ENCODE peak calls at places on chromosomes 3 and 15, in eight cellular contexts. J is cardiac muscle cell; W is H9; D is effector memory CD4-positive, alpha-beta T cell; R is IMR-90; C is psoas muscle; K is CD8-positive, alpha-beta memory T cell; H is substantia nigra. V is an unnamed sample.

GRCh38 chr3:143465638-143466037 is 346.1 kb downstream of the CHST2 start:
- DNase-seq in J (no peak), W (no peak), D (no peak), R (no peak), C (no peak), K (no peak), H (no peak), V (no peak)

GRCh38 chr3:193780810-193781472 is 187.9 kb downstream of the OPA1 start:
- DNase-seq in J (peak; percentile 83), W (peak; percentile 75), D (no peak), R (peak; percentile 54), C (peak; percentile 81), K (no peak), H (peak; percentile 5), V (peak; percentile 53)

GRCh38 chr3:149717391-149718056 is 34.8 kb downstream of the COMMD2 start:
- DNase-seq in J (peak; percentile 88), W (peak; percentile 42), D (no peak), R (peak; percentile 82), C (no peak), K (no peak), H (no peak), V (peak; percentile 36)

GRCh38 chr15:62886431-62887071 is 156.0 kb upstream of the TPM1 start:
- DNase-seq in J (peak; percentile 46), W (peak; percentile 58), D (no peak), R (peak; percentile 37), C (no peak), K (no peak), H (no peak), V (no peak)

GRCh38 chr15:45132844-45133560 is 3.2 kb downstream of the DUOX1 start:
- DNase-seq in J (no peak), W (no peak), D (no peak), R (no peak), C (no peak), K (no peak), H (no peak), V (no peak)

GRCh38 chr15:70196314-70197291 is 98.9 kb upstream of the TLE3 start:
- DNase-seq in J (peak; percentile 97), W (peak; percentile 94), D (peak; percentile 40), R (peak; percentile 88), C (peak; percentile 94), K (no peak), H (no peak), V (peak; percentile 30)

GRCh38 chr15:51307811-51308210 is 30.6 kb downstream of the CYP19A1 start:
- DNase-seq in J (peak; percentile 35), W (no peak), D (no peak), R (no peak), C (no peak), K (no peak), H (no peak), V (no peak)

GRCh38 chr3:106745344-106746168 is 631.7 kb upstream of the CCDC54 start:
- DNase-seq in J (peak; percentile 97), W (no peak), D (no peak), R (peak; percentile 76), C (no peak), K (no peak), H (no peak), V (no peak)

GRCh38 chr15:71496336-71496955 is 313.9 kb upstream of the NR2E3 start:
- DNase-seq in J (peak; percentile 31), W (no peak), D (no peak), R (peak; percentile 62), C (no peak), K (no peak), H (no peak), V (no peak)

GRCh38 chr15:43516185-43516584 is 1.2 kb upstream of the MAP1A start:
- DNase-seq in J (peak; percentile 16), W (no peak), D (no peak), R (no peak), C (peak; percentile 73), K (no peak), H (no peak), V (no peak)

GRCh38 chr15:47135279-47135678 is 582.0 kb upstream of the SEMA6D start:
- DNase-seq in J (no peak), W (no peak), D (no peak), R (no peak), C (no peak), K (no peak), H (no peak), V (no peak)

GRCh38 chr15:68667800-68668625 is 89.2 kb downstream of the CORO2B start:
- DNase-seq in J (no peak), W (peak; percentile 5), D (no peak), R (no peak), C (no peak), K (no peak), H (no peak), V (no peak)

GRCh38 chr3:155217591-155217990 is 75.9 kb downstream of the STRIT1 start:
- DNase-seq in J (peak; percentile 74), W (no peak), D (no peak), R (peak; percentile 58), C (no peak), K (no peak), H (no peak), V (no peak)

GRCh38 chr3:170483485-170484262 is 65.0 kb downstream of the CLDN11 start:
- DNase-seq in J (no peak), W (peak; percentile 40), D (no peak), R (no peak), C (no peak), K (no peak), H (no peak), V (no peak)

GRCh38 chr3:193554790-193555189 is at the start of gene ATP13A4:
- DNase-seq in J (no peak), W (peak; percentile 65), D (no peak), R (no peak), C (no peak), K (no peak), H (no peak), V (no peak)

GRCh38 chr3:64388886-64389285 is 163.6 kb upstream of the PRICKLE2 start:
- DNase-seq in J (no peak), W (no peak), D (no peak), R (no peak), C (no peak), K (no peak), H (no peak), V (no peak)

GRCh38 chr3:11034297-11035000 is 41.9 kb downstream of the SLC6A1 start:
- DNase-seq in J (no peak), W (no peak), D (no peak), R (no peak), C (no peak), K (no peak), H (no peak), V (no peak)

GRCh38 chr15:77107531-77108355 is 36.8 kb upstream of the TSPAN3 start:
- DNase-seq in J (peak; percentile 75), W (peak; percentile 79), D (peak; percentile 3), R (peak; percentile 60), C (peak; percentile 73), K (no peak), H (no peak), V (peak; percentile 62)

GRCh38 chr3:17473761-17474160 is 268.7 kb downstream of the TBC1D5 start:
- DNase-seq in J (peak; percentile 27), W (no peak), D (no peak), R (peak; percentile 23), C (no peak), K (no peak), H (no peak), V (no peak)

GRCh38 chr3:184345678-184346144 is 8.3 kb downstream of the FAM131A start:
- DNase-seq in J (peak; percentile 61), W (peak; percentile 92), D (no peak), R (peak; percentile 50), C (peak; percentile 91), K (no peak), H (peak; percentile 69), V (no peak)

GRCh38 chr3:100899440-100900091 is 93.7 kb downstream of the ABI3BP start:
- DNase-seq in J (peak; percentile 32), W (no peak), D (no peak), R (no peak), C (no peak), K (no peak), H (no peak), V (no peak)

GRCh38 chr15:88613074-88613944 is 7.8 kb upstream of the AEN start:
- DNase-seq in J (peak; percentile 45), W (peak; percentile 88), D (no peak), R (peak; percentile 33), C (no peak), K (no peak), H (no peak), V (no peak)
- H3K27ac ChIP-seq in J (no peak overlapping the region), W (peak overlapping the region; percentile 1), D (no peak overlapping the region), R (no peak overlapping the region), C (no peak overlapping the region), K (no peak overlapping the region), H (no peak overlapping the region), V (no peak overlapping the region)

GRCh38 chr3:111862974-111863373 is 3.9 kb downstream of the PHLDB2 start:
- DNase-seq in J (no peak), W (no peak), D (no peak), R (no peak), C (no peak), K (no peak), H (no peak), V (no peak)
- H3K27ac ChIP-seq in J (no peak overlapping the region), W (no peak overlapping the region), D (no peak overlapping the region), R (no peak overlapping the region), C (no peak overlapping the region), K (no peak overlapping the region), H (no peak overlapping the region), V (peak overlapping the region; percentile 89)

GRCh38 chr3:142224482-142225072 is 808 bp downstream of the GK5 start:
- DNase-seq in J (peak; percentile 49), W (no peak), D (no peak), R (no peak), C (no peak), K (peak; percentile 10), H (no peak), V (no peak)

GRCh38 chr3:142218703-142219102 is 6.7 kb downstream of the GK5 start:
- DNase-seq in J (no peak), W (no peak), D (no peak), R (peak; percentile 16), C (no peak), K (no peak), H (no peak), V (no peak)

GRCh38 chr3:142225885-142226215 is 465 bp upstream of the GK5 start:
- DNase-seq in J (no peak), W (no peak), D (no peak), R (no peak), C (no peak), K (no peak), H (no peak), V (no peak)

GRCh38 chr3:142226474-142226873 is 1.1 kb upstream of the GK5 start:
- DNase-seq in J (peak; percentile 41), W (no peak), D (no peak), R (no peak), C (no peak), K (no peak), H (no peak), V (no peak)

DNA sequence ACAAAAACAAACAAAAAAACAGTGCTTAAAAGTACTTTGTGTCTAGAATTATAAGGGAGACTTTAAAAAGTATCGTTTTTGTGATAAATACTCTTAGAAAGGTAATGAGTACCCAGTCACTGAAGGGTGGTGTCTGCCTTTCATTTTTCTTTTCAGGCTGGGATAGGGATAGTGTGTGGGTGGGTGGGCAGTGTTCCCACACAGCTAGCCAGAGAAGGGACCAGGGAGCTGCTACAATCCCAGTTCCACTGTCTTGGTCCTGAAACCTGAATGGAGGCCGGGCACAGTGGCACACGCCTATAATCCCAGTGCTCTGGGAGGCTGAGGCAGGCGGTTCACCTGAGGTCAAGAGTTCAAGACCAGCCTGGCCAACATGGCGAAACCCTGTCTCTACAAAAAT is 2.1 kb downstream of the GK5 start:
- DNase-seq in J (no peak), W (no peak), D (no peak), R (no peak), C (no peak), K (no peak), H (no peak), V (no peak)
- H3K27ac ChIP-seq in J (no peak overlapping the region), W (no peak overlapping the region), D (no peak overlapping the region), R (no peak overlapping the region), C (no peak overlapping the region), K (no peak overlapping the region), H (no peak overlapping the region), V (no peak overlapping the region)

GRCh38 chr3:185658943-185659342 is 72.8 kb downstream of the SENP2 start:
- DNase-seq in J (peak; percentile 53), W (no peak), D (no peak), R (no peak), C (no peak), K (no peak), H (no peak), V (no peak)
- H3K27ac ChIP-seq in J (no peak overlapping the region), W (no peak overlapping the region), D (no peak overlapping the region), R (peak overlapping the region; percentile 59), C (no peak overlapping the region), K (no peak overlapping the region), H (no peak overlapping the region), V (peak overlapping the region; percentile 68)